ENCODE peak calls at places on chromosome 11, in six cellular contexts. One of them, this sample, is unnamed.
A peak's percentile ranks its signal among the peaks of the same experiment; 100 is the strongest.

GRCh38 chr11:8257003-8257664 is 6.5 kb downstream of the LMO1 start:
- DNase-seq in adrenal gland: no peak
- DNase-seq in HCT116: no peak
- DNase-seq in K562: no peak
- DNase-seq in prostate gland: no peak
- DNase-seq in breast epithelium: no peak
- DNase-seq in this sample: no peak

GRCh38 chr11:134679592-134679991 is 267.6 kb upstream of the B3GAT1 start:
- DNase-seq in adrenal gland: no peak
- DNase-seq in HCT116: no peak
- DNase-seq in K562: no peak
- DNase-seq in prostate gland: no peak
- DNase-seq in breast epithelium: no peak
- DNase-seq in this sample: no peak

GRCh38 chr11:33500331-33500730 is 200.3 kb downstream of the C11orf91 start:
- DNase-seq in adrenal gland: no peak
- DNase-seq in HCT116: no peak
- DNase-seq in K562: no peak
- DNase-seq in prostate gland: no peak
- DNase-seq in breast epithelium: no peak
- DNase-seq in this sample: no peak

GRCh38 chr11:13188179-13188578 is 89.4 kb upstream of the BMAL1 start:
- DNase-seq in adrenal gland: no peak
- DNase-seq in HCT116: no peak
- DNase-seq in K562: no peak
- DNase-seq in prostate gland: no peak
- DNase-seq in breast epithelium: no peak
- DNase-seq in this sample: no peak

GRCh38 chr11:116331381-116331780 is 441.4 kb downstream of the BUD13 start:
- DNase-seq in adrenal gland: no peak
- DNase-seq in HCT116: no peak
- DNase-seq in K562: no peak
- DNase-seq in prostate gland: no peak
- DNase-seq in breast epithelium: no peak
- DNase-seq in this sample: no peak

GRCh38 chr11:69642549-69642912 is 1.6 kb downstream of the CCND1 start:
- DNase-seq in adrenal gland: peak; percentile 55
- DNase-seq in HCT116: no peak
- DNase-seq in K562: peak; percentile 36
- DNase-seq in prostate gland: no peak
- DNase-seq in breast epithelium: no peak
- DNase-seq in this sample: no peak

GRCh38 chr11:13337986-13338436 is 60.4 kb downstream of the BMAL1 start:
- DNase-seq in adrenal gland: no peak
- DNase-seq in HCT116: no peak
- DNase-seq in K562: no peak
- DNase-seq in prostate gland: no peak
- DNase-seq in breast epithelium: no peak
- DNase-seq in this sample: no peak

GRCh38 chr11:19372381-19372780 is 131.6 kb upstream of the E2F8 start:
- DNase-seq in adrenal gland: no peak
- DNase-seq in HCT116: no peak
- DNase-seq in K562: no peak
- DNase-seq in prostate gland: no peak
- DNase-seq in breast epithelium: no peak
- DNase-seq in this sample: no peak

GRCh38 chr11:37108436-37109204 is 510.6 kb upstream of the RAG2 start:
- DNase-seq in adrenal gland: no peak
- DNase-seq in HCT116: no peak
- DNase-seq in K562: no peak
- DNase-seq in prostate gland: no peak
- DNase-seq in breast epithelium: no peak
- DNase-seq in this sample: no peak

GRCh38 chr11:100869328-100869727 is 182.2 kb downstream of the ARHGAP42 start:
- DNase-seq in adrenal gland: no peak
- DNase-seq in HCT116: no peak
- DNase-seq in K562: no peak
- DNase-seq in prostate gland: no peak
- DNase-seq in breast epithelium: no peak
- DNase-seq in this sample: no peak

GRCh38 chr11:4607782-4608666 is at the start of gene TRIM68:
- DNase-seq in adrenal gland: peak; percentile 96
- DNase-seq in HCT116: peak; percentile 89
- DNase-seq in K562: peak; percentile 99
- DNase-seq in prostate gland: peak; percentile 94
- DNase-seq in breast epithelium: peak; percentile 93
- DNase-seq in this sample: peak; percentile 95
- TF ChIP-seq POLR2A in adrenal gland: peak; percentile 84
- TF ChIP-seq POLR2A in HCT116: peak; percentile 71
- TF ChIP-seq POLR2A in K562: peak; percentile 90
- TF ChIP-seq POLR2A in prostate gland: peak; percentile 78
- TF ChIP-seq POLR2A in breast epithelium: peak; percentile 59
- TF ChIP-seq POLR2A in this sample: peak; percentile 66

GRCh38 chr11:129423426-129423825 is 47.8 kb downstream of the BARX2 start:
- DNase-seq in adrenal gland: no peak
- DNase-seq in HCT116: no peak
- DNase-seq in K562: no peak
- DNase-seq in prostate gland: no peak
- DNase-seq in breast epithelium: no peak
- DNase-seq in this sample: no peak

GRCh38 chr11:129416080-129416820 is 40.6 kb downstream of the BARX2 start:
- DNase-seq in adrenal gland: no peak
- DNase-seq in HCT116: no peak
- DNase-seq in K562: no peak
- DNase-seq in prostate gland: no peak
- DNase-seq in breast epithelium: no peak
- DNase-seq in this sample: no peak

GRCh38 chr11:129414144-129414876 is 38.7 kb downstream of the BARX2 start:
- DNase-seq in adrenal gland: no peak
- DNase-seq in HCT116: no peak
- DNase-seq in K562: no peak
- DNase-seq in prostate gland: no peak
- DNase-seq in breast epithelium: no peak
- DNase-seq in this sample: no peak

GRCh38 chr11:129417458-129417857 is 41.8 kb downstream of the BARX2 start:
- DNase-seq in adrenal gland: no peak
- DNase-seq in HCT116: no peak
- DNase-seq in K562: no peak
- DNase-seq in prostate gland: no peak
- DNase-seq in breast epithelium: no peak
- DNase-seq in this sample: no peak

GRCh38 chr11:129418039-129418438 is 42.4 kb downstream of the BARX2 start:
- DNase-seq in adrenal gland: no peak
- DNase-seq in HCT116: no peak
- DNase-seq in K562: no peak
- DNase-seq in prostate gland: no peak
- DNase-seq in breast epithelium: no peak
- DNase-seq in this sample: no peak
- H3K4me1 ChIP-seq in adrenal gland: no peaks in the 10 kb centered on the region
- H3K4me1 ChIP-seq in HCT116: no peaks in the 10 kb centered on the region
- H3K4me1 ChIP-seq in K562: no peaks in the 10 kb centered on the region
- H3K4me1 ChIP-seq in prostate gland: no peaks in the 10 kb centered on the region
- H3K4me1 ChIP-seq in breast epithelium: no peaks in the 10 kb centered on the region
- H3K4me1 ChIP-seq in this sample: no peaks in the 10 kb centered on the region

DNA sequence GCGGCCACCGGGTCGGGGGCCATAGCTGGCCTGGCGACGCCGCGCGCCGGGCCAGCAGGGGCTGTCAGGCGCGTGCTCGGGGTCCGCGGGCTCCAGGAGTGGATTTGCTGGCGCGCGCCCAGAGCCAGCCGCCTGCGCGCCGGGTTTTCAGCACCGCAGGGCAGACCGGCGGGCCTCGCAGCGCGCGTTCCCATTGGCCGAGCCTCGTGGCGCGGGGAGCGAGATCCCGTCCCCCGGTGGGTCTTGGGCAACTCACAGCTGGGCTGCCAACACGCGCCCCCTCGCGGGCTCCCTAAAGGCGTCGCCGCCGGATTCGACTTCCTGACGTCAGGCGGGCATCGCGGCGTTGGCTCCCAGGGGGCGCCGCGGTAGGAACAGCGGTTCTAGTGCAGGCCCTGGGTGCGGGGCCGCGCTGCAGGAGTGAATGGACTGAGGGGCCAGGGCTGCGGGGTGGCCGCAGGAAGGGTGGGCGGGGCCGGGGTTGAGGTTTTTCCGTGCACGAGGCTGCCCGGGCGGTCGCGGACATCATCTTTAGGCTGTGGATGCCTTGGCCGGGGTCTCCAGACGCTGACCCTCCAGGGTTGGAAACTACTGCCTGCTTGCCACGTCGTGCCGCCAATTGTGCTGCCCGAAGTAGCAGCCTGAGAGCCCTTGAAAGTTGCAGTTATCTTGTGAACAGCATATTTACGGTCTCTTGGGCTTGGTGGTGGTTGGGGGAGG is at the start of gene FADS1:
- DNase-seq in adrenal gland: peak; percentile 95
- DNase-seq in HCT116: peak; percentile 91
- DNase-seq in K562: peak; percentile 95
- DNase-seq in prostate gland: peak; percentile 64
- DNase-seq in breast epithelium: no peak
- DNase-seq in this sample: peak; percentile 93
- TF ChIP-seq POLR2A in adrenal gland: peak; percentile 68
- TF ChIP-seq POLR2A in HCT116: peak; percentile 68
- TF ChIP-seq POLR2A in K562: no peak
- TF ChIP-seq POLR2A in prostate gland: no peak
- TF ChIP-seq POLR2A in breast epithelium: no peak
- TF ChIP-seq POLR2A in this sample: peak; percentile 45

GRCh38 chr11:34623463-34623862 is 2.6 kb downstream of the EHF start:
- DNase-seq in adrenal gland: no peak
- DNase-seq in HCT116: no peak
- DNase-seq in K562: no peak
- DNase-seq in prostate gland: no peak
- DNase-seq in breast epithelium: no peak
- DNase-seq in this sample: no peak

GRCh38 chr11:34624069-34624468 is 3.2 kb downstream of the EHF start:
- DNase-seq in adrenal gland: no peak
- DNase-seq in HCT116: no peak
- DNase-seq in K562: no peak
- DNase-seq in prostate gland: peak; percentile 68
- DNase-seq in breast epithelium: no peak
- DNase-seq in this sample: no peak

GRCh38 chr11:34620202-34620601 is 691 bp upstream of the EHF start:
- DNase-seq in adrenal gland: no peak
- DNase-seq in HCT116: no peak
- DNase-seq in K562: no peak
- DNase-seq in prostate gland: no peak
- DNase-seq in breast epithelium: no peak
- DNase-seq in this sample: no peak

GRCh38 chr11:34620820-34621792 is at the start of gene EHF:
- DNase-seq in adrenal gland: no peak
- DNase-seq in HCT116: no peak
- DNase-seq in K562: no peak
- DNase-seq in prostate gland: peak; percentile 81
- DNase-seq in breast epithelium: no peak
- DNase-seq in this sample: no peak

DNA sequence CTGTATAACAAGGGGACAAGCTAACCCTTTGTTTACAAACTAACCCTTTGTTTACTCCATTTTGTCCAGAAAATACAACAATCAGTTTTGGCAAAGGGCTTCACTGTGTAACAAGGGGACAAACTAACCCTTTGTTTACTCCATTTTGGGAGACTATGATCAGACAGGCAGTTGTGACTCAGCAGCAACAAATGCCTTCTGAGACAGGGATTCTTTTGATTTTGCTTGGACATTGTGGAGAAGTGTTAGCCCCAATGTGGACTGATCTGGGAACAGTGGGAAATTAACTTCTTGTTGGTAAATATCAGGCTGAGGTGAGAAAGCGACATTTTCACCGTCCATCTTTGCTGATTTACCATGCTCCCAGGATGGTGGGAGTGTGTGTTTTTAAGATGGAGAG is 983 bp downstream of the EHF start:
- DNase-seq in adrenal gland: no peak
- DNase-seq in HCT116: no peak
- DNase-seq in K562: no peak
- DNase-seq in prostate gland: no peak
- DNase-seq in breast epithelium: no peak
- DNase-seq in this sample: no peak
- H3K4me1 ChIP-seq in adrenal gland: no peaks in the 10 kb centered on the region
- H3K4me1 ChIP-seq in HCT116: peaks cover 70% of the 10 kb centered on the region
- H3K4me1 ChIP-seq in K562: peaks cover 3% of the 10 kb centered on the region
- H3K4me1 ChIP-seq in prostate gland: peaks cover 12% of the 10 kb centered on the region
- H3K4me1 ChIP-seq in breast epithelium: no peaks in the 10 kb centered on the region
- H3K4me1 ChIP-seq in this sample: no peaks in the 10 kb centered on the region